ENCODE peak calls at places on chromosomes 11 and 22, in six cellular contexts. B, D, I, H, Y and K are unnamed samples.

GRCh38 chr11:122853971-122854446 is 15.7 kb downstream of the CRTAM start:
- DNase-seq in B (peak), H (peak), Y (peak), D (no peak), I (peak), K (peak)

GRCh38 chr22:31162015-31162765 is 2.2 kb downstream of the RNF185 start:
- DNase-seq in I (no peak), D (no peak), B (no peak), Y (no peak), H (no peak), K (no peak)

GRCh38 chr11:8759634-8760033 is 77.0 kb downstream of the RPL27A start:
- DNase-seq in D (no peak), B (no peak), H (no peak), Y (no peak), I (no peak), K (no peak)

GRCh38 chr22:42785706-42786499 is 65.2 kb upstream of the A4GALT start:
- DNase-seq in I (no peak), Y (no peak), H (no peak), B (no peak), D (no peak), K (no peak)

GRCh38 chr11:64619811-64620285 is 28.8 kb downstream of the SLC22A12 start:
- DNase-seq in B (peak), Y (peak), H (no peak), D (no peak), I (peak), K (peak)

GRCh38 chr11:65417702-65418430 is 4.7 kb upstream of the NEAT1 start:
- DNase-seq in I (no peak), Y (no peak), H (no peak), B (peak), D (no peak), K (peak)

GRCh38 chr11:68689737-68690625 is 5.6 kb downstream of the GAL start:
- DNase-seq in Y (no peak), I (no peak), B (no peak), H (no peak), D (no peak), K (no peak)

GRCh38 chr11:115944596-115944995 is 440.4 kb upstream of the CADM1 start:
- DNase-seq in Y (no peak), B (no peak), D (no peak), H (no peak), I (no peak), K (no peak)

GRCh38 chr11:62689421-62690183 is at the start of gene LRRN4CL:
- DNase-seq in B (peak), H (no peak), Y (no peak), I (peak), D (no peak), K (peak)

GRCh38 chr11:123438191-123438627 is 8.1 kb downstream of the GRAMD1B start:
- DNase-seq in I (no peak), H (no peak), B (peak), D (no peak), Y (peak), K (no peak)

GRCh38 chr11:115606223-115607220 is 102.3 kb upstream of the CADM1 start:
- DNase-seq in I (no peak), D (no peak), Y (no peak), B (peak), H (no peak), K (peak)

GRCh38 chr22:17430298-17430900 is 61.1 kb downstream of the CECR2 start:
- DNase-seq in B (no peak), D (no peak), H (no peak), I (no peak), Y (no peak), K (peak)

GRCh38 chr11:117923773-117924172 is 5.4 kb downstream of the TMPRSS13 start:
- DNase-seq in D (no peak), H (no peak), Y (no peak), I (no peak), B (no peak), K (no peak)

GRCh38 chr11:71435278-71435951 is 12.8 kb downstream of the DHCR7 start:
- DNase-seq in H (no peak), Y (no peak), B (no peak), D (no peak), I (no peak), K (no peak)

GRCh38 chr22:36301851-36302250 is 48.9 kb downstream of the APOL1 start:
- DNase-seq in Y (no peak), D (no peak), I (peak), H (no peak), B (peak), K (peak)

GRCh38 chr11:105829084-105829483 is 193.0 kb downstream of the MSANTD4 start:
- DNase-seq in H (no peak), D (no peak), I (no peak), Y (no peak), B (no peak), K (no peak)

GRCh38 chr11:128900468-128900867 is 9.3 kb downstream of the KCNJ5 start:
- DNase-seq in D (no peak), I (no peak), H (no peak), Y (no peak), B (no peak), K (no peak)

GRCh38 chr11:57322881-57323467 is 1.8 kb downstream of the TNKS1BP1 start:
- DNase-seq in Y (no peak), H (no peak), I (no peak), B (no peak), D (no peak), K (no peak)

GRCh38 chr11:57324886-57325734 is at the start of gene TNKS1BP1:
- DNase-seq in D (peak), Y (peak), I (peak), B (peak), H (peak), K (peak)

GRCh38 chr11:57324154-57324885 is 432 bp downstream of the TNKS1BP1 start:
- DNase-seq in Y (peak), B (peak), D (no peak), I (no peak), H (peak), K (peak)

GRCh38 chr11:57321996-57322880 is 2.5 kb downstream of the TNKS1BP1 start:
- DNase-seq in I (peak), H (peak), Y (peak), D (no peak), B (peak), K (peak)

GRCh38 chr11:57323503-57324153 is 1.1 kb downstream of the TNKS1BP1 start:
- DNase-seq in H (peak), Y (no peak), D (no peak), B (peak), I (no peak), K (peak)
- TF ChIP-seq CTCF in H (no peak), Y (no peak), D (no peak), B (no peak), I (peak), K (peak)

GRCh38 chr11:67607507-67607906 is 771 bp downstream of the NDUFV1 start:
- DNase-seq in B (no peak), Y (no peak), D (no peak), I (no peak), H (no peak), K (no peak)

GRCh38 chr11:67605231-67606011 is 1.3 kb upstream of the NDUFV1 start:
- DNase-seq in H (no peak), Y (peak), D (no peak), I (no peak), B (no peak), K (no peak)

GRCh38 chr11:67604815-67605214 is 1.9 kb upstream of the NDUFV1 start:
- DNase-seq in B (no peak), Y (no peak), D (no peak), H (no peak), I (no peak), K (no peak)

GRCh38 chr11:67606477-67607295 is at the start of gene NDUFV1:
- DNase-seq in H (peak), Y (peak), I (peak), D (no peak), B (peak), K (peak)

GRCh38 chr11:67606150-67606476 is 623 bp upstream of the NDUFV1 start:
- DNase-seq in I (no peak), Y (peak), D (no peak), H (no peak), B (peak), K (no peak)
- H3K4me3 ChIP-seq in I (peak), Y (peak), D (peak), H (peak), B (peak), K (peak)

GRCh38 chr11:20192151-20192550 is 31.9 kb upstream of the DBX1 start:
- DNase-seq in D (no peak), I (no peak), B (no peak), Y (no peak), H (no peak), K (no peak)
- TF ChIP-seq CTCF in D (no peak), I (no peak), B (no peak), Y (no peak), H (no peak), K (no peak)

GRCh38 chr11:111297696-111298095 is 650 bp upstream of the POU2AF3 start:
- DNase-seq in Y (no peak), I (no peak), D (no peak), B (no peak), H (no peak), K (no peak)

GRCh38 chr11:111296196-111296595 is 2.1 kb upstream of the POU2AF3 start:
- DNase-seq in D (no peak), Y (no peak), I (no peak), H (no peak), B (no peak), K (no peak)

GRCh38 chr11:111299111-111300026 is 1.0 kb downstream of the POU2AF3 start:
- DNase-seq in Y (peak), H (peak), I (peak), D (no peak), B (peak), K (peak)

GRCh38 chr11:111300569-111300968 is 2.2 kb downstream of the POU2AF3 start:
- DNase-seq in Y (no peak), H (no peak), I (no peak), D (no peak), B (no peak), K (no peak)

GRCh38 chr11:111298466-111299110 is at the start of gene POU2AF3:
- DNase-seq in H (no peak), Y (no peak), D (no peak), B (no peak), I (no peak), K (peak)
- H3K4me3 ChIP-seq in H (peak), Y (peak), D (peak), B (peak), I (peak), K (peak)

GRCh38 chr22:41367680-41368542 is 13.8 kb upstream of the TEF start:
- DNase-seq in H (no peak), I (no peak), B (peak), D (no peak), Y (peak), K (peak)
- TF ChIP-seq CTCF in H (no peak), I (no peak), B (no peak), D (no peak), Y (no peak), K (no peak)

GRCh38 chr11:11845551-11845950 is 3.8 kb downstream of the USP47 start:
- DNase-seq in B (peak), Y (no peak), I (peak), H (no peak), D (no peak), K (no peak)
- H3K4me3 ChIP-seq in B (no peak), Y (no peak), I (no peak), H (no peak), D (no peak), K (no peak)